ENCODE peak calls at places on chromosomes 12 and 14, in four cellular contexts. Z is stimulated activated CD8-positive, alpha-beta memory T cell treated with anti-CD3 and anti-CD28 coated beads, Interleukin-15, amount 100 ng/mL, for 1 hour; G is 8988T; X is activated naive CD8-positive, alpha-beta T cell treated with anti-CD3 and anti-CD28 coated beads, Interleukin-2, amount 50 U/mL, for 24 hours. C is an unnamed sample.

GRCh38 chr14:67187210-67187609 is 2.0 kb upstream of the GARIN2 start:
- DNase-seq in Z (no peak), G (no peak), X (no peak), C (no peak)

GRCh38 chr12:131383741-131384543 is 326.9 kb upstream of the SFSWAP start:
- DNase-seq in Z (no peak), G (no peak), X (no peak), C (no peak)

GRCh38 chr12:75998292-75999063 is 33.1 kb downstream of the PHLDA1 start:
- DNase-seq in Z (no peak), G (no peak), X (no peak), C (no peak)

GRCh38 chr14:92586001-92586947 is 72.7 kb downstream of the RIN3 start:
- DNase-seq in Z (no peak), G (no peak), X (no peak), C (no peak)

GRCh38 chr14:52011557-52011956 is 22.2 kb downstream of the RTRAF start:
- DNase-seq in Z (no peak), G (no peak), X (no peak), C (no peak)

GRCh38 chr12:9869307-9870161 is at the start of gene CLEC2B:
- DNase-seq in Z (no peak), G (no peak), X (no peak), C (no peak)

GRCh38 chr12:112340983-112341840 is 41.0 kb downstream of the HECTD4 start:
- DNase-seq in Z (no peak), G (no peak), X (no peak), C (no peak)

GRCh38 chr14:105879867-105880561 is 353.6 kb downstream of the TMEM121 start:
- DNase-seq in Z (no peak), G (peak), X (no peak), C (no peak)

GRCh38 chr12:126727656-126728055 is 1539.3 kb upstream of the TMEM132C start:
- DNase-seq in Z (no peak), G (no peak), X (no peak), C (no peak)

GRCh38 chr14:35414365-35414764 is 9.8 kb upstream of the NFKBIA start:
- DNase-seq in Z (no peak), G (no peak), X (no peak), C (no peak)

GRCh38 chr12:123886931-123887582 is 85.6 kb downstream of the CCDC92 start:
- DNase-seq in Z (no peak), G (no peak), X (no peak), C (no peak)

GRCh38 chr14:105836160-105836559 is 309.8 kb downstream of the TMEM121 start:
- DNase-seq in Z (no peak), G (no peak), X (no peak), C (no peak)

C was measured in GM13976.